ENCODE peak calls at places on chromosome 13, in four cellular contexts. D is GM23338, G is NCI-H526, U is pulmonary artery endothelial cell. B is an unnamed sample.

GRCh38 chr13:95500136-95500718 is 52.3 kb upstream of the CLDN10 start:
- DNase-seq in D (peak; percentile 60), G (no peak), U (no peak), B (no peak)

GRCh38 chr13:113635709-113636108 is 22.3 kb downstream of the ATP4B start:
- DNase-seq in D (no peak), U (no peak), G (no peak), B (no peak)

GRCh38 chr13:112693831-112694497 is 4.1 kb downstream of the ATP11A start:
- DNase-seq in U (no peak), G (no peak), D (no peak), B (no peak)

GRCh38 chr13:97434417-97435296 is 688 bp downstream of the RAP2A start:
- DNase-seq in G (peak; percentile 57), D (peak; percentile 28), U (no peak), B (peak; percentile 78)

GRCh38 chr13:42041684-42042035 is 6.8 kb upstream of the DGKH start:
- DNase-seq in G (peak; percentile 67), U (no peak), D (peak; percentile 83), B (no peak)

GRCh38 chr13:96089749-96090239 is at the start of gene HS6ST3:
- DNase-seq in U (no peak), G (peak; percentile 85), D (peak; percentile 75), B (no peak)

GRCh38 chr13:88217372-88217771 is 546.2 kb downstream of the SLITRK5 start:
- DNase-seq in U (no peak), D (no peak), G (no peak), B (no peak)

GRCh38 chr13:52195052-52195837 is 35.8 kb upstream of the NEK3 start:
- DNase-seq in G (peak; percentile 36), U (peak; percentile 45), D (peak; percentile 93), B (peak; percentile 35)

B was measured in stimulated activated effector memory CD8-positive, alpha-beta T cell treated with anti-CD3 and anti-CD28 coated beads, Interleukin-12 subunit alpha, Interleukin-12 subunit beta, amount 100 ng/mL, for 72 hours.